ENCODE peak calls at places on chromosomes 6 and 20, in seven cellular contexts. F is SK-N-SH, H is GM12878, K is HepG2, O is GM12892, E is H1, C is K562. S is an unnamed sample.
A peak's percentile ranks its signal among the peaks of the same experiment; 100 is the strongest.

GRCh38 chr6:32868257-32868788 is 14.3 kb downstream of the PSMB9 start:
- DNase-seq in C (peak; percentile 71), O (no peak), E (peak; percentile 84), F (peak; percentile 58), K (peak; percentile 71), H (no peak), S (no peak)

GRCh38 chr6:167787896-167788530 is 38.7 kb upstream of the AFDN start:
- DNase-seq in C (peak; percentile 49), F (no peak), O (no peak), K (no peak), H (no peak), E (no peak), S (no peak)

GRCh38 chr6:137316626-137317025 is 97.4 kb upstream of the IFNGR1 start:
- DNase-seq in C (no peak), K (no peak), F (no peak), H (no peak), O (no peak), E (no peak), S (no peak)

GRCh38 chr20:40892642-40893041 is 136.0 kb upstream of the TOP1 start:
- DNase-seq in O (no peak), F (no peak), C (no peak), E (no peak), H (no peak), K (no peak), S (no peak)

GRCh38 chr20:25042531-25043498 is 15.1 kb downstream of the ACSS1 start:
- DNase-seq in H (peak; percentile 61), C (no peak), K (no peak), E (no peak), O (peak; percentile 69), F (peak; percentile 43), S (peak; percentile 67)

GRCh38 chr6:77074037-77074713 is 389.1 kb downstream of the HTR1B start:
- DNase-seq in E (no peak), O (no peak), F (no peak), C (no peak), H (no peak), K (no peak), S (no peak)

GRCh38 chr6:11700118-11700718 is 78.4 kb downstream of the ADTRP start:
- DNase-seq in O (no peak), C (peak; percentile 55), K (peak; percentile 56), E (no peak), F (peak; percentile 50), H (no peak), S (no peak)

GRCh38 chr6:13453771-13454251 is 33.6 kb downstream of the GFOD1 start:
- DNase-seq in O (no peak), H (peak; percentile 65), F (no peak), E (no peak), C (no peak), K (no peak), S (no peak)

GRCh38 chr6:125950293-125950692 is 6.3 kb upstream of the HINT3 start:
- DNase-seq in E (no peak), O (no peak), K (no peak), C (peak; percentile 41), H (no peak), F (no peak), S (no peak)

GRCh38 chr20:47320990-47321805 is 35.3 kb downstream of the ZMYND8 start:
- DNase-seq in F (no peak), E (no peak), K (peak; percentile 99), H (no peak), C (no peak), O (no peak), S (no peak)

GRCh38 chr20:32444474-32445220 is 86.5 kb downstream of the ASXL1 start:
- DNase-seq in O (no peak), F (no peak), H (no peak), C (no peak), K (no peak), E (no peak), S (no peak)

GRCh38 chr6:11357285-11357684 is 124.8 kb upstream of the NEDD9 start:
- DNase-seq in O (no peak), K (no peak), C (no peak), F (no peak), H (no peak), E (no peak), S (no peak)

GRCh38 chr6:20826378-20826777 is 292.1 kb downstream of the CDKAL1 start:
- DNase-seq in O (no peak), K (no peak), F (no peak), E (no peak), C (no peak), H (no peak), S (no peak)

GRCh38 chr6:155434117-155434516 is 21.5 kb downstream of the NOX3 start:
- DNase-seq in C (no peak), E (no peak), K (no peak), H (no peak), O (no peak), F (no peak), S (no peak)

GRCh38 chr6:46793138-46793537 is at the start of gene MEP1A:
- DNase-seq in K (peak; percentile 42), C (no peak), E (no peak), O (no peak), H (no peak), F (no peak), S (no peak)

GRCh38 chr6:35942355-35942754 is 21.5 kb upstream of the SRPK1 start:
- DNase-seq in O (no peak), H (no peak), K (no peak), F (no peak), E (no peak), C (no peak), S (no peak)

GRCh38 chr6:139483082-139483481 is 108.6 kb upstream of the CITED2 start:
- DNase-seq in K (no peak), H (no peak), C (no peak), E (peak; percentile 55), O (no peak), F (no peak), S (no peak)

GRCh38 chr20:10427060-10427692 is 6.8 kb downstream of the MKKS start:
- DNase-seq in F (peak; percentile 51), K (peak; percentile 71), C (peak; percentile 18), H (no peak), E (no peak), O (no peak), S (no peak)

DNA sequence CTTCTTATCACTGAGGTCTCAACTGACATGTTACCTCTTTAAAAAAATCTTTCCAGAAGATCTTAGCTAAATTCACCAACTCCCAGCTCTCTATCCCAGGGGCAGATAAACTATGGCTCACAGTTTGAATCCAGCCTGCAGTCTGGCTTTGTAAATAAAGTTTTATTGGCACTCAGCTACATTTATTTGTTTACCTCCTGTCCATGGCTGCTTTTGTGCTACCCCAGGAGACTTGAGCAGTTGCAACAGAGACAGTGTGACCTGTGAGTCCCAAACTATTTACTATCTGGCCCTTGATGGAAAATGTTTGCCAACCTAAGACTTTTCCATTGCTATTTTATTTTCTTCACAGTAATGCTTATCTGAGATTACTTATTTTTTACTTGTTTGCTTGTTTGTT is 83.5 kb downstream of the TSHZ2 start:
- DNase-seq in H (no peak), F (no peak), E (no peak), K (no peak), O (no peak), C (no peak), S (no peak)
- TF ChIP-seq TAF1 in H (no peak), F (no peak), E (no peak), K (no peak), O (no peak), C (no peak), S (no peak)

GRCh38 chr20:62885046-62885445 is 23.4 kb upstream of the TCFL5 start:
- DNase-seq in K (no peak), C (no peak), F (no peak), E (no peak), H (no peak), O (no peak), S (no peak)

GRCh38 chr20:62886709-62887058 is 25.1 kb upstream of the TCFL5 start:
- DNase-seq in O (no peak), E (no peak), F (no peak), C (no peak), H (no peak), K (no peak), S (no peak)

GRCh38 chr20:62882426-62882825 is 20.8 kb upstream of the TCFL5 start:
- DNase-seq in O (no peak), H (no peak), K (no peak), F (no peak), E (no peak), C (no peak), S (no peak)

GRCh38 chr20:62885808-62886708 is 24.4 kb upstream of the TCFL5 start:
- DNase-seq in F (peak; percentile 43), O (no peak), K (no peak), C (no peak), E (no peak), H (no peak), S (no peak)

GRCh38 chr20:62884556-62884955 is 22.9 kb upstream of the TCFL5 start:
- DNase-seq in O (no peak), C (no peak), E (no peak), H (no peak), K (no peak), F (no peak), S (no peak)
- TF ChIP-seq POLR2AphosphoS5 in O (no peak), C (no peak), E (no peak), H (no peak), K (no peak), F (no peak), S (no peak)

DNA sequence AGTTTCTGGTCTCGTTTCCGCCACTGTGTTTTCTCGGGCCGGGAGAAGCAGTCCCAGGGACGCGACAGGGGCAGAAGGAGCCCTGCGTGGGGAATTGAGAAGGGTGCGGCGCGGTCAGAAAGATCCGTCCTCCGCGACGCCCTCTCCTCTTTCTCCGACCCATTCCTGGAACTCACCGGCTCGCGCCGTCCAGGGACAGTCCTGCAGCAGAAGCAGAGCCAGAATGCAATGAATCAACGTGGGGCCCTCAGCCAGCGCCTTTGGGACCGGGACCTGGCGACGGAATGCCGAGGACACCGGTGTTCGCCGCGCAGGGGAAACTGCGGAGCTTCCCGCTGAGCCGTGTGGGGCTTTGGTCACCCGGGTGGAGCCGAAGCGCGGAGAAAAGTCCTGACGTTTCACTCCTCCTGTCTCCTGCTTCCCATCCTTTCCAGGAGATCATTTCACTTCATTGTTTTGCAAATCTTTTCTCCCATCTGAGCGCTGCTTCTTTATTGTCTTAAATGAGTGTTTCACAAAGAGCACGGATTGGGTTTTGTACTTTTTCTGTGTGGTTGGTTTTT is 26.4 kb downstream of the ULBP1 start:
- DNase-seq in O (no peak), F (no peak), C (no peak), K (no peak), H (no peak), E (peak; percentile 59), S (no peak)
- TF ChIP-seq TAF1 in O (no peak), F (no peak), C (no peak), K (no peak), H (no peak), E (no peak), S (no peak)

DNA sequence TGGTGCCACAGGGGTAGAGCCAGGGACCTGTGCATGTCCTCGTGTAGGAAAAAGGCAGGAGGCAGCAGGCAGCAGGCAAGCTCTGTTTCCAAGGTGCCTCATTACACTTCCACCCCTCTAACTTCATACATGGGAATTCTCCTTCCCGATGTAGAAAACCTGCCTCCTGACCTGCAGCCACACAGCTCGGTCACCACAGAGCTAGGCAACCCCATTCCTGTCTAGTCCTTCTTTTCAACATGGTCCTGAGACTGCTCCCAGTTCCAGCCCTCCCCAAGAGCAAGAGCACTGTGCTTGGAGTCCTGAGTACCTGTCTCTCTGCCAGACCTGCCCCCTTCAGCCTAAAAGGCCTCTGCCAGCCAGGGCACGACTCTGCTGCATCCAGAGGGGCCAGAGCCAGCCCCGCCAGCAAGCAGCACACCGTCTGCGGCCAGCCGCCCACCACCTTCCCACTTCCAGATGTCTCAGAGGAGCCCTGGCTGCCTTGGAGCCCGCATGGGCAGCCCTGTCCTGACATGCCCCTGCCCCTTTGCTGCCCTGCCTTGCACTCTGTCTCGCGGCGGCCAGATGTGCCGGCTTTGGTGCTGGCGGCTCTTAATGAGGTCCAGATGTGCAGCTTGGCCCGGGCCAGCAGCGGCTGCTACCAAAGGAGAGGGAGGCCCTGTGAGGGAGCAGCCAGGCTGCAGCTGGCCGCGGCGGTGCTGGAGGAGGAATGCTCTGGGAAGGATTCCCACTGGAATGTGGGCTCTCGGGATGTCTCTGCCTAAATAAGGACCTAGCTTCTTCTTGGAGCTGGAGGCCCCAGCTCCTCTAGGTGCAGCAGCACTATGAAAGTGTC is 72.2 kb downstream of the FGD2 start:
- DNase-seq in E (peak; percentile 72), O (no peak), C (no peak), F (peak; percentile 94), H (no peak), K (no peak), S (no peak)
- TF ChIP-seq POLR2AphosphoS5 in E (no peak), O (no peak), C (no peak), F (peak; percentile 63), H (no peak), K (no peak), S (no peak)

S was measured in GM12891.